ENCODE peak calls at places on chromosome 6, in four cellular contexts. One of them, this sample, is unnamed.

GRCh38 chr6:153231048-153231635 is 100.1 kb upstream of the RGS17 start:
- DNase-seq in T-helper 2 cell: no peak
- DNase-seq in stimulated activated CD4-positive, alpha-beta T cell treated with anti-CD3 and anti-CD28 coated beads, Interleukin-12 subunit alpha, Interleukin-12 subunit beta, amount 100 ng/mL, for 4 hours: peak
- DNase-seq in T-helper 22 cell: no peak
- DNase-seq in this sample: no peak

GRCh38 chr6:95819939-95820338 is 195.8 kb upstream of the FUT9 start:
- DNase-seq in stimulated activated CD4-positive, alpha-beta T cell treated with anti-CD3 and anti-CD28 coated beads, Interleukin-12 subunit alpha, Interleukin-12 subunit beta, amount 100 ng/mL, for 4 hours: no peak
- DNase-seq in T-helper 22 cell: no peak
- DNase-seq in T-helper 2 cell: no peak
- DNase-seq in this sample: no peak

GRCh38 chr6:113969888-113970807 is 800 bp downstream of the HDAC2 start:
- DNase-seq in T-helper 2 cell: peak
- DNase-seq in T-helper 22 cell: peak
- DNase-seq in stimulated activated CD4-positive, alpha-beta T cell treated with anti-CD3 and anti-CD28 coated beads, Interleukin-12 subunit alpha, Interleukin-12 subunit beta, amount 100 ng/mL, for 4 hours: peak
- DNase-seq in this sample: peak

GRCh38 chr6:25714765-25715164 is 39.8 kb upstream of the SLC17A4 start:
- DNase-seq in stimulated activated CD4-positive, alpha-beta T cell treated with anti-CD3 and anti-CD28 coated beads, Interleukin-12 subunit alpha, Interleukin-12 subunit beta, amount 100 ng/mL, for 4 hours: no peak
- DNase-seq in T-helper 22 cell: no peak
- DNase-seq in T-helper 2 cell: no peak
- DNase-seq in this sample: no peak

GRCh38 chr6:129732034-129732433 is 22.1 kb upstream of the ARHGAP18 start:
- DNase-seq in T-helper 2 cell: no peak
- DNase-seq in T-helper 22 cell: no peak
- DNase-seq in stimulated activated CD4-positive, alpha-beta T cell treated with anti-CD3 and anti-CD28 coated beads, Interleukin-12 subunit alpha, Interleukin-12 subunit beta, amount 100 ng/mL, for 4 hours: no peak
- DNase-seq in this sample: no peak

GRCh38 chr6:168684471-168684870 is 243.5 kb downstream of the SMOC2 start:
- DNase-seq in T-helper 2 cell: no peak
- DNase-seq in stimulated activated CD4-positive, alpha-beta T cell treated with anti-CD3 and anti-CD28 coated beads, Interleukin-12 subunit alpha, Interleukin-12 subunit beta, amount 100 ng/mL, for 4 hours: no peak
- DNase-seq in T-helper 22 cell: no peak
- DNase-seq in this sample: no peak

GRCh38 chr6:80454661-80455365 is 348.3 kb downstream of the BCKDHB start:
- DNase-seq in T-helper 2 cell: no peak
- DNase-seq in T-helper 22 cell: no peak
- DNase-seq in stimulated activated CD4-positive, alpha-beta T cell treated with anti-CD3 and anti-CD28 coated beads, Interleukin-12 subunit alpha, Interleukin-12 subunit beta, amount 100 ng/mL, for 4 hours: no peak
- DNase-seq in this sample: no peak

GRCh38 chr6:13226071-13226470 is 102.3 kb downstream of the TBC1D7 start:
- DNase-seq in T-helper 2 cell: no peak
- DNase-seq in stimulated activated CD4-positive, alpha-beta T cell treated with anti-CD3 and anti-CD28 coated beads, Interleukin-12 subunit alpha, Interleukin-12 subunit beta, amount 100 ng/mL, for 4 hours: no peak
- DNase-seq in T-helper 22 cell: no peak
- DNase-seq in this sample: no peak

GRCh38 chr6:158622545-158623190 is 21.9 kb downstream of the DYNLT1 start:
- DNase-seq in T-helper 2 cell: no peak
- DNase-seq in T-helper 22 cell: no peak
- DNase-seq in stimulated activated CD4-positive, alpha-beta T cell treated with anti-CD3 and anti-CD28 coated beads, Interleukin-12 subunit alpha, Interleukin-12 subunit beta, amount 100 ng/mL, for 4 hours: no peak
- DNase-seq in this sample: no peak

GRCh38 chr6:28141500-28142329 is at the start of gene ZKSCAN8:
- DNase-seq in T-helper 2 cell: peak
- DNase-seq in T-helper 22 cell: peak
- DNase-seq in stimulated activated CD4-positive, alpha-beta T cell treated with anti-CD3 and anti-CD28 coated beads, Interleukin-12 subunit alpha, Interleukin-12 subunit beta, amount 100 ng/mL, for 4 hours: peak
- DNase-seq in this sample: peak

GRCh38 chr6:56101141-56101553 is 146.2 kb downstream of the COL21A1 start:
- DNase-seq in T-helper 22 cell: no peak
- DNase-seq in stimulated activated CD4-positive, alpha-beta T cell treated with anti-CD3 and anti-CD28 coated beads, Interleukin-12 subunit alpha, Interleukin-12 subunit beta, amount 100 ng/mL, for 4 hours: no peak
- DNase-seq in T-helper 2 cell: no peak
- DNase-seq in this sample: no peak

GRCh38 chr6:40398810-40399477 is 188.2 kb downstream of the LRFN2 start:
- DNase-seq in stimulated activated CD4-positive, alpha-beta T cell treated with anti-CD3 and anti-CD28 coated beads, Interleukin-12 subunit alpha, Interleukin-12 subunit beta, amount 100 ng/mL, for 4 hours: no peak
- DNase-seq in T-helper 2 cell: no peak
- DNase-seq in T-helper 22 cell: no peak
- DNase-seq in this sample: no peak

GRCh38 chr6:104716858-104717257 is 142.9 kb downstream of the HACE1 start:
- DNase-seq in T-helper 22 cell: no peak
- DNase-seq in stimulated activated CD4-positive, alpha-beta T cell treated with anti-CD3 and anti-CD28 coated beads, Interleukin-12 subunit alpha, Interleukin-12 subunit beta, amount 100 ng/mL, for 4 hours: no peak
- DNase-seq in T-helper 2 cell: no peak
- DNase-seq in this sample: no peak

GRCh38 chr6:154974485-154975149 is 20.5 kb upstream of the TIAM2 start:
- DNase-seq in stimulated activated CD4-positive, alpha-beta T cell treated with anti-CD3 and anti-CD28 coated beads, Interleukin-12 subunit alpha, Interleukin-12 subunit beta, amount 100 ng/mL, for 4 hours: no peak
- DNase-seq in T-helper 2 cell: no peak
- DNase-seq in T-helper 22 cell: no peak
- DNase-seq in this sample: no peak

GRCh38 chr6:37607949-37608348 is 89.7 kb downstream of the MDGA1 start:
- DNase-seq in stimulated activated CD4-positive, alpha-beta T cell treated with anti-CD3 and anti-CD28 coated beads, Interleukin-12 subunit alpha, Interleukin-12 subunit beta, amount 100 ng/mL, for 4 hours: no peak
- DNase-seq in T-helper 2 cell: no peak
- DNase-seq in T-helper 22 cell: no peak
- DNase-seq in this sample: no peak

GRCh38 chr6:30061766-30062458 is 847 bp downstream of the POLR1H start:
- DNase-seq in T-helper 22 cell: no peak
- DNase-seq in stimulated activated CD4-positive, alpha-beta T cell treated with anti-CD3 and anti-CD28 coated beads, Interleukin-12 subunit alpha, Interleukin-12 subunit beta, amount 100 ng/mL, for 4 hours: no peak
- DNase-seq in T-helper 2 cell: peak
- DNase-seq in this sample: no peak

GRCh38 chr6:153145591-153145990 is 14.5 kb upstream of the RGS17 start:
- DNase-seq in T-helper 22 cell: no peak
- DNase-seq in T-helper 2 cell: no peak
- DNase-seq in stimulated activated CD4-positive, alpha-beta T cell treated with anti-CD3 and anti-CD28 coated beads, Interleukin-12 subunit alpha, Interleukin-12 subunit beta, amount 100 ng/mL, for 4 hours: no peak
- DNase-seq in this sample: no peak

GRCh38 chr6:81743649-81744048 is 8.8 kb downstream of the TENT5A start:
- DNase-seq in stimulated activated CD4-positive, alpha-beta T cell treated with anti-CD3 and anti-CD28 coated beads, Interleukin-12 subunit alpha, Interleukin-12 subunit beta, amount 100 ng/mL, for 4 hours: no peak
- DNase-seq in T-helper 22 cell: no peak
- DNase-seq in T-helper 2 cell: no peak
- DNase-seq in this sample: no peak

GRCh38 chr6:133899556-133899955 is 10.6 kb downstream of the TCF21 start:
- DNase-seq in T-helper 22 cell: no peak
- DNase-seq in T-helper 2 cell: no peak
- DNase-seq in stimulated activated CD4-positive, alpha-beta T cell treated with anti-CD3 and anti-CD28 coated beads, Interleukin-12 subunit alpha, Interleukin-12 subunit beta, amount 100 ng/mL, for 4 hours: no peak
- DNase-seq in this sample: no peak

GRCh38 chr6:45569210-45569945 is 191.6 kb upstream of the SUPT3H start:
- DNase-seq in T-helper 22 cell: no peak
- DNase-seq in stimulated activated CD4-positive, alpha-beta T cell treated with anti-CD3 and anti-CD28 coated beads, Interleukin-12 subunit alpha, Interleukin-12 subunit beta, amount 100 ng/mL, for 4 hours: no peak
- DNase-seq in T-helper 2 cell: no peak
- DNase-seq in this sample: no peak

GRCh38 chr6:17884501-17885039 is 102.9 kb downstream of the KIF13A start:
- DNase-seq in T-helper 2 cell: no peak
- DNase-seq in T-helper 22 cell: no peak
- DNase-seq in stimulated activated CD4-positive, alpha-beta T cell treated with anti-CD3 and anti-CD28 coated beads, Interleukin-12 subunit alpha, Interleukin-12 subunit beta, amount 100 ng/mL, for 4 hours: no peak
- DNase-seq in this sample: no peak

GRCh38 chr6:99522531-99522930 is 7.3 kb upstream of the USP45 start:
- DNase-seq in T-helper 22 cell: no peak
- DNase-seq in T-helper 2 cell: no peak
- DNase-seq in stimulated activated CD4-positive, alpha-beta T cell treated with anti-CD3 and anti-CD28 coated beads, Interleukin-12 subunit alpha, Interleukin-12 subunit beta, amount 100 ng/mL, for 4 hours: no peak
- DNase-seq in this sample: no peak

GRCh38 chr6:157335829-157336228 is 12.5 kb upstream of the TMEM242 start:
- DNase-seq in stimulated activated CD4-positive, alpha-beta T cell treated with anti-CD3 and anti-CD28 coated beads, Interleukin-12 subunit alpha, Interleukin-12 subunit beta, amount 100 ng/mL, for 4 hours: no peak
- DNase-seq in T-helper 22 cell: no peak
- DNase-seq in T-helper 2 cell: no peak
- DNase-seq in this sample: no peak

GRCh38 chr6:27138398-27138797 is 109.1 kb upstream of the PRSS16 start:
- DNase-seq in stimulated activated CD4-positive, alpha-beta T cell treated with anti-CD3 and anti-CD28 coated beads, Interleukin-12 subunit alpha, Interleukin-12 subunit beta, amount 100 ng/mL, for 4 hours: no peak
- DNase-seq in T-helper 22 cell: no peak
- DNase-seq in T-helper 2 cell: no peak
- DNase-seq in this sample: no peak

GRCh38 chr6:41451515-41452163 is 94.5 kb upstream of the FOXP4 start:
- DNase-seq in T-helper 2 cell: no peak
- DNase-seq in stimulated activated CD4-positive, alpha-beta T cell treated with anti-CD3 and anti-CD28 coated beads, Interleukin-12 subunit alpha, Interleukin-12 subunit beta, amount 100 ng/mL, for 4 hours: no peak
- DNase-seq in T-helper 22 cell: no peak
- DNase-seq in this sample: no peak

GRCh38 chr6:147651249-147652063 is 143.0 kb downstream of the SAMD5 start:
- DNase-seq in T-helper 2 cell: no peak
- DNase-seq in stimulated activated CD4-positive, alpha-beta T cell treated with anti-CD3 and anti-CD28 coated beads, Interleukin-12 subunit alpha, Interleukin-12 subunit beta, amount 100 ng/mL, for 4 hours: no peak
- DNase-seq in T-helper 22 cell: no peak
- DNase-seq in this sample: no peak

This sample was measured in effector memory CD4-positive, alpha-beta T cell.